ENCODE peak calls at places on chromosomes 2 and 18, in five cellular contexts. One of them, this sample, is unnamed.

GRCh38 chr2:160224507-160224906 is 24.4 kb upstream of the ITGB6 start:
- ATAC-seq in stimulated activated naive CD8-positive, alpha-beta T cell treated with anti-CD3 and anti-CD28 coated beads, Interleukin-15, amount 100 ng/mL, for 72 hours: no peak
- ATAC-seq in esophagus mucosa: no peak
- ATAC-seq in naive thymus-derived CD8-positive, alpha-beta T cell: no peak
- ATAC-seq in heart right ventricle: no peak
- ATAC-seq in this sample: peak

GRCh38 chr2:43129676-43130547 is 96.5 kb downstream of the ZFP36L2 start:
- ATAC-seq in stimulated activated naive CD8-positive, alpha-beta T cell treated with anti-CD3 and anti-CD28 coated beads, Interleukin-15, amount 100 ng/mL, for 72 hours: no peak
- ATAC-seq in esophagus mucosa: no peak
- ATAC-seq in naive thymus-derived CD8-positive, alpha-beta T cell: no peak
- ATAC-seq in heart right ventricle: peak
- ATAC-seq in this sample: no peak

GRCh38 chr2:124571836-124572235 is 546.7 kb downstream of the CNTNAP5 start:
- ATAC-seq in stimulated activated naive CD8-positive, alpha-beta T cell treated with anti-CD3 and anti-CD28 coated beads, Interleukin-15, amount 100 ng/mL, for 72 hours: no peak
- ATAC-seq in esophagus mucosa: no peak
- ATAC-seq in naive thymus-derived CD8-positive, alpha-beta T cell: no peak
- ATAC-seq in heart right ventricle: no peak
- ATAC-seq in this sample: no peak

GRCh38 chr2:71826299-71826698 is 321.4 kb downstream of the CYP26B1 start:
- ATAC-seq in stimulated activated naive CD8-positive, alpha-beta T cell treated with anti-CD3 and anti-CD28 coated beads, Interleukin-15, amount 100 ng/mL, for 72 hours: no peak
- ATAC-seq in esophagus mucosa: no peak
- ATAC-seq in naive thymus-derived CD8-positive, alpha-beta T cell: no peak
- ATAC-seq in heart right ventricle: no peak
- ATAC-seq in this sample: no peak

GRCh38 chr18:9762561-9762960 is 54.5 kb downstream of the RAB31 start:
- ATAC-seq in stimulated activated naive CD8-positive, alpha-beta T cell treated with anti-CD3 and anti-CD28 coated beads, Interleukin-15, amount 100 ng/mL, for 72 hours: no peak
- ATAC-seq in esophagus mucosa: no peak
- ATAC-seq in naive thymus-derived CD8-positive, alpha-beta T cell: no peak
- ATAC-seq in heart right ventricle: no peak
- ATAC-seq in this sample: no peak

GRCh38 chr2:171008550-171009205 is 79.6 kb downstream of the GORASP2 start:
- ATAC-seq in stimulated activated naive CD8-positive, alpha-beta T cell treated with anti-CD3 and anti-CD28 coated beads, Interleukin-15, amount 100 ng/mL, for 72 hours: no peak
- ATAC-seq in esophagus mucosa: no peak
- ATAC-seq in naive thymus-derived CD8-positive, alpha-beta T cell: no peak
- ATAC-seq in heart right ventricle: no peak
- ATAC-seq in this sample: no peak

GRCh38 chr2:169585673-169586072 is 1.5 kb downstream of the PPIG start:
- ATAC-seq in stimulated activated naive CD8-positive, alpha-beta T cell treated with anti-CD3 and anti-CD28 coated beads, Interleukin-15, amount 100 ng/mL, for 72 hours: no peak
- ATAC-seq in esophagus mucosa: no peak
- ATAC-seq in naive thymus-derived CD8-positive, alpha-beta T cell: no peak
- ATAC-seq in heart right ventricle: no peak
- ATAC-seq in this sample: no peak

GRCh38 chr2:200765995-200766660 is 45.6 kb upstream of the BZW1 start:
- ATAC-seq in stimulated activated naive CD8-positive, alpha-beta T cell treated with anti-CD3 and anti-CD28 coated beads, Interleukin-15, amount 100 ng/mL, for 72 hours: no peak
- ATAC-seq in esophagus mucosa: peak
- ATAC-seq in naive thymus-derived CD8-positive, alpha-beta T cell: no peak
- ATAC-seq in heart right ventricle: peak
- ATAC-seq in this sample: no peak

GRCh38 chr2:61266653-61267505 is 104.9 kb downstream of the C2orf74 start:
- ATAC-seq in stimulated activated naive CD8-positive, alpha-beta T cell treated with anti-CD3 and anti-CD28 coated beads, Interleukin-15, amount 100 ng/mL, for 72 hours: no peak
- ATAC-seq in esophagus mucosa: no peak
- ATAC-seq in naive thymus-derived CD8-positive, alpha-beta T cell: no peak
- ATAC-seq in heart right ventricle: no peak
- ATAC-seq in this sample: peak